ENCODE peak calls at places on chromosomes 12 and 14, in five cellular contexts. One of them, this sample, is unnamed.

GRCh38 chr14:50334211-50334610 is 22.1 kb downstream of the DMAC2L start:
- DNase-seq in H1: no peak
- DNase-seq in neural progenitor cell: no peak
- DNase-seq in left ventricle myocardium inferior: no peak
- DNase-seq in upper lobe of right lung: no peak
- DNase-seq in this sample: no peak

GRCh38 chr12:100356646-100357223 is at the start of gene SLC17A8:
- DNase-seq in H1: peak; percentile 13
- DNase-seq in upper lobe of right lung: no peak
- DNase-seq in left ventricle myocardium inferior: no peak
- DNase-seq in neural progenitor cell: peak; percentile 77
- DNase-seq in this sample: no peak

GRCh38 chr14:95300697-95301526 is 18.8 kb downstream of the CLMN start:
- DNase-seq in neural progenitor cell: no peak
- DNase-seq in H1: no peak
- DNase-seq in upper lobe of right lung: no peak
- DNase-seq in left ventricle myocardium inferior: no peak
- DNase-seq in this sample: no peak

GRCh38 chr14:69424139-69424923 is 25.8 kb downstream of the SLC39A9 start:
- DNase-seq in left ventricle myocardium inferior: no peak
- DNase-seq in upper lobe of right lung: no peak
- DNase-seq in neural progenitor cell: no peak
- DNase-seq in H1: no peak
- DNase-seq in this sample: no peak

GRCh38 chr12:53379389-53380103 is 430 bp upstream of the SP1 start:
- DNase-seq in left ventricle myocardium inferior: peak; percentile 96
- DNase-seq in H1: peak; percentile 100
- DNase-seq in neural progenitor cell: peak; percentile 100
- DNase-seq in upper lobe of right lung: peak; percentile 96
- DNase-seq in this sample: peak; percentile 98

GRCh38 chr12:100427078-100427477 is 46.6 kb upstream of the NR1H4 start:
- DNase-seq in H1: no peak
- DNase-seq in left ventricle myocardium inferior: no peak
- DNase-seq in upper lobe of right lung: no peak
- DNase-seq in neural progenitor cell: no peak
- DNase-seq in this sample: no peak

GRCh38 chr12:46855760-46856159 is 30.0 kb upstream of the SLC38A4 start:
- DNase-seq in neural progenitor cell: no peak
- DNase-seq in upper lobe of right lung: no peak
- DNase-seq in left ventricle myocardium inferior: no peak
- DNase-seq in H1: no peak
- DNase-seq in this sample: no peak

GRCh38 chr12:97222391-97222790 is 240.2 kb upstream of the RMST start:
- DNase-seq in left ventricle myocardium inferior: no peak
- DNase-seq in H1: no peak
- DNase-seq in neural progenitor cell: no peak
- DNase-seq in upper lobe of right lung: no peak
- DNase-seq in this sample: no peak

GRCh38 chr12:54033106-54033979 is 493 bp downstream of the HOXC5 start:
- DNase-seq in H1: no peak
- DNase-seq in neural progenitor cell: peak; percentile 56
- DNase-seq in left ventricle myocardium inferior: no peak
- DNase-seq in upper lobe of right lung: peak; percentile 60
- DNase-seq in this sample: no peak

GRCh38 chr12:19799886-19800602 is 360.8 kb downstream of the AEBP2 start:
- DNase-seq in upper lobe of right lung: no peak
- DNase-seq in H1: no peak
- DNase-seq in left ventricle myocardium inferior: no peak
- DNase-seq in neural progenitor cell: no peak
- DNase-seq in this sample: no peak

GRCh38 chr14:60722163-60722835 is 1.9 kb downstream of the SIX4 start:
- DNase-seq in H1: no peak
- DNase-seq in left ventricle myocardium inferior: no peak
- DNase-seq in neural progenitor cell: peak; percentile 86
- DNase-seq in upper lobe of right lung: peak; percentile 65
- DNase-seq in this sample: peak; percentile 47

GRCh38 chr12:124917135-124917840 is 2.8 kb upstream of the UBC start:
- DNase-seq in left ventricle myocardium inferior: peak; percentile 97
- DNase-seq in H1: peak; percentile 97
- DNase-seq in neural progenitor cell: peak; percentile 97
- DNase-seq in upper lobe of right lung: peak; percentile 98
- DNase-seq in this sample: peak; percentile 98

GRCh38 chr14:70894868-70895267 is 12.4 kb upstream of the PCNX1 start:
- DNase-seq in neural progenitor cell: no peak
- DNase-seq in left ventricle myocardium inferior: no peak
- DNase-seq in upper lobe of right lung: no peak
- DNase-seq in H1: no peak
- DNase-seq in this sample: no peak

GRCh38 chr14:73392329-73393257 is 65.8 kb downstream of the NUMB start:
- DNase-seq in left ventricle myocardium inferior: no peak
- DNase-seq in upper lobe of right lung: no peak
- DNase-seq in neural progenitor cell: no peak
- DNase-seq in H1: no peak
- DNase-seq in this sample: no peak

GRCh38 chr12:132610051-132610759 is at the start of gene LRCOL1:
- DNase-seq in upper lobe of right lung: peak; percentile 80
- DNase-seq in H1: no peak
- DNase-seq in left ventricle myocardium inferior: peak; percentile 63
- DNase-seq in neural progenitor cell: peak; percentile 21
- DNase-seq in this sample: peak; percentile 76

GRCh38 chr12:59484575-59484974 is 111.3 kb upstream of the SLC16A7 start:
- DNase-seq in H1: no peak
- DNase-seq in left ventricle myocardium inferior: no peak
- DNase-seq in neural progenitor cell: no peak
- DNase-seq in upper lobe of right lung: no peak
- DNase-seq in this sample: no peak

GRCh38 chr12:62834406-62834805 is 100.5 kb downstream of the PPM1H start:
- DNase-seq in neural progenitor cell: no peak
- DNase-seq in H1: no peak
- DNase-seq in upper lobe of right lung: no peak
- DNase-seq in left ventricle myocardium inferior: peak; percentile 53
- DNase-seq in this sample: no peak

GRCh38 chr12:130816055-130816454 is 23.0 kb downstream of the STX2 start:
- DNase-seq in neural progenitor cell: no peak
- DNase-seq in H1: no peak
- DNase-seq in left ventricle myocardium inferior: no peak
- DNase-seq in upper lobe of right lung: no peak
- DNase-seq in this sample: no peak

GRCh38 chr12:74292351-74293194 is 245.1 kb upstream of the ATXN7L3B start:
- DNase-seq in neural progenitor cell: no peak
- DNase-seq in upper lobe of right lung: no peak
- DNase-seq in left ventricle myocardium inferior: no peak
- DNase-seq in H1: no peak
- DNase-seq in this sample: no peak

GRCh38 chr14:60277605-60278190 is 28.7 kb downstream of the PPM1A start:
- DNase-seq in H1: no peak
- DNase-seq in neural progenitor cell: no peak
- DNase-seq in left ventricle myocardium inferior: no peak
- DNase-seq in upper lobe of right lung: no peak
- DNase-seq in this sample: no peak

GRCh38 chr14:105168496-105168978 is at the start of gene JAG2:
- DNase-seq in upper lobe of right lung: peak; percentile 83
- DNase-seq in neural progenitor cell: peak; percentile 79
- DNase-seq in left ventricle myocardium inferior: peak; percentile 67
- DNase-seq in H1: no peak
- DNase-seq in this sample: peak; percentile 78

GRCh38 chr12:64699504-64700115 is 59.6 kb downstream of the GNS start:
- DNase-seq in upper lobe of right lung: peak; percentile 68
- DNase-seq in H1: no peak
- DNase-seq in left ventricle myocardium inferior: no peak
- DNase-seq in neural progenitor cell: no peak
- DNase-seq in this sample: peak; percentile 76

GRCh38 chr12:93714382-93714781 is 37.2 kb downstream of the CRADD start:
- DNase-seq in upper lobe of right lung: no peak
- DNase-seq in H1: no peak
- DNase-seq in neural progenitor cell: peak; percentile 65
- DNase-seq in left ventricle myocardium inferior: no peak
- DNase-seq in this sample: no peak

GRCh38 chr14:101113835-101114725 is 210.6 kb upstream of the RTL1 start:
- DNase-seq in H1: no peak
- DNase-seq in left ventricle myocardium inferior: no peak
- DNase-seq in neural progenitor cell: no peak
- DNase-seq in upper lobe of right lung: no peak
- DNase-seq in this sample: no peak

GRCh38 chr12:52181757-52182156 is 10.1 kb downstream of the KRT80 start:
- DNase-seq in upper lobe of right lung: no peak
- DNase-seq in neural progenitor cell: peak; percentile 73
- DNase-seq in left ventricle myocardium inferior: no peak
- DNase-seq in H1: no peak
- DNase-seq in this sample: no peak

DNA sequence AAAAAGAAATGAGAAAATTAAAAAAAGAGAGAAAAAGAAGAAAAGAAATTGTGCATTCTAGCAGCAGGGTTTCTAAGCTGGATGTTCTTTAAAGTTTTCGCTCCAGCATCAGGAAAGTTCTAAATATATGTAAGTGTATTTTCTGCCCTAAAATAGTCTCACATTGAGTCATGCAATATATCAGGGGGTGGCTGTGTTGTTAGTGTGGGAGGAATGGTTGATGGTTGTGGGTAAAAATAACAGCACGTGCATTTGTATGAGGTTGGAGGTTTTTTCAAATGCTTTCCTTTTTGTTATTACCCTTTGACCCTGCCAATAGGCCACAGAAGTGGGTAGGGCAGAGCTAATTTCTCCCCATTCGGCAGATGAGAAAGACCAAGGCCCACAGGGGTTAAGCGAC is 65.1 kb upstream of the FBXO21 start:
- DNase-seq in upper lobe of right lung: no peak
- DNase-seq in H1: no peak
- DNase-seq in left ventricle myocardium inferior: no peak
- DNase-seq in neural progenitor cell: no peak
- DNase-seq in this sample: no peak
- H3K4me1 ChIP-seq in upper lobe of right lung: no peaks in the 10 kb centered on the region
- H3K4me1 ChIP-seq in H1: no peaks in the 10 kb centered on the region
- H3K4me1 ChIP-seq in left ventricle myocardium inferior: no peaks in the 10 kb centered on the region
- H3K4me1 ChIP-seq in neural progenitor cell: no peaks in the 10 kb centered on the region
- H3K4me1 ChIP-seq in this sample: no peaks in the 10 kb centered on the region

DNA sequence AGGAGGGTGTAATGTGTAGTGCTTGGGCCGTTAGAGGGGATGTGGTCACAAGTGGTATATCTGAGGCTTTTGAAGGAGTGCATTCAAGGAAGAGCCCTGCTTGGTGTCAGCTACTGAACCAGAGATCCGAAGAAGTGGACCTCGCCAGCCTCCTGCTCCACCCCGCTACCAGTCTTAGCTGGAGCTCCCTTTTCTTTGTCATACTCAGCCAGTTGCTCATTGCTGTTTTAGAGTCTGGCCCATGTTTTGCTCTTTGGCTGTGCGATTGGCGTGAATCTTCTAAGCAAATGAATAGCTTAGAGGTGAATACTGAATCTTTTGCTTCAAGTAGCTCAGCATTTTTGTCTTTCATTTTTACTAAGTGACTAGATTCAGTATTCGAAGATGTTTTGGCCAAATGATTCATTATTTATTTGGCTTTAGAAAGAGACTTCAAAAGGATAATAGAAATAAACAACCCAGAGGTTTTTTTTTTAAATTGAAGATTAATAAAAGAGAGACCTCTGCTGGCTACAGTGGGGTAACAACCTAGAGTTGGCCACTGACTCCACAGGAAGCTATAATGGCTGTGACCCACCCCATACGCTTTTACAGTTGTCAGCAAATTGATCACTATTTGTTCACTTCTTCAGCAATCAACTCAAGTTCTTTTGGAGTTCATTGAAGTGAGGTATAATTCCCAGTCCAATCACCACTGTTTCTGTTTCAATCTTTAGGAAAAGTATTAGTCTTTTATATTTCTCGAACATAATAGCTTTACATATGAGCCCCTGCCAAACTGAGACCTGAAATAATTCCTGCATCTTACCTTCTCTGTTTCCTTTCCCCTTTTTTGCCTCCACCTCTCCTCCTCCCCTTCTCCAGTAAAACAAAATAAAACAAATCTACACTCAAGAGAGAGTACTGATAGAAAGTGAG is 19.9 kb downstream of the CDKN1B start:
- DNase-seq in left ventricle myocardium inferior: no peak
- DNase-seq in upper lobe of right lung: no peak
- DNase-seq in H1: no peak
- DNase-seq in neural progenitor cell: peak; percentile 32
- DNase-seq in this sample: no peak
- TF ChIP-seq CTCF in left ventricle myocardium inferior: peak; percentile 74
- TF ChIP-seq CTCF in upper lobe of right lung: peak; percentile 77
- TF ChIP-seq CTCF in H1: peak; percentile 33
- TF ChIP-seq CTCF in neural progenitor cell: peak; percentile 59
- TF ChIP-seq CTCF in this sample: peak; percentile 69

GRCh38 chr12:1936406-1937320 is 18.2 kb upstream of the CACNA2D4 start:
- DNase-seq in upper lobe of right lung: peak; percentile 87
- DNase-seq in left ventricle myocardium inferior: peak; percentile 65
- DNase-seq in neural progenitor cell: no peak
- DNase-seq in H1: no peak
- DNase-seq in this sample: peak; percentile 80

GRCh38 chr12:1939745-1940607 is 21.5 kb upstream of the CACNA2D4 start:
- DNase-seq in H1: peak; percentile 53
- DNase-seq in left ventricle myocardium inferior: peak; percentile 86
- DNase-seq in upper lobe of right lung: peak; percentile 92
- DNase-seq in neural progenitor cell: peak; percentile 83
- DNase-seq in this sample: peak; percentile 89

GRCh38 chr12:1939316-1939715 is 20.9 kb upstream of the CACNA2D4 start:
- DNase-seq in left ventricle myocardium inferior: no peak
- DNase-seq in neural progenitor cell: peak; percentile 37
- DNase-seq in H1: no peak
- DNase-seq in upper lobe of right lung: no peak
- DNase-seq in this sample: no peak

GRCh38 chr12:1935700-1936378 is 17.4 kb upstream of the CACNA2D4 start:
- DNase-seq in H1: no peak
- DNase-seq in left ventricle myocardium inferior: no peak
- DNase-seq in upper lobe of right lung: peak; percentile 63
- DNase-seq in neural progenitor cell: no peak
- DNase-seq in this sample: no peak

GRCh38 chr12:1937481-1938224 is 19.2 kb upstream of the CACNA2D4 start:
- DNase-seq in upper lobe of right lung: peak; percentile 58
- DNase-seq in left ventricle myocardium inferior: no peak
- DNase-seq in H1: no peak
- DNase-seq in neural progenitor cell: no peak
- DNase-seq in this sample: no peak
- H3K4me1 ChIP-seq in upper lobe of right lung: peaks cover 7% of the 10 kb centered on the region
- H3K4me1 ChIP-seq in left ventricle myocardium inferior: peaks cover 46% of the 10 kb centered on the region
- H3K4me1 ChIP-seq in H1: no peaks in the 10 kb centered on the region
- H3K4me1 ChIP-seq in neural progenitor cell: peaks cover 21% of the 10 kb centered on the region
- H3K4me1 ChIP-seq in this sample: peaks cover 11% of the 10 kb centered on the region

DNA sequence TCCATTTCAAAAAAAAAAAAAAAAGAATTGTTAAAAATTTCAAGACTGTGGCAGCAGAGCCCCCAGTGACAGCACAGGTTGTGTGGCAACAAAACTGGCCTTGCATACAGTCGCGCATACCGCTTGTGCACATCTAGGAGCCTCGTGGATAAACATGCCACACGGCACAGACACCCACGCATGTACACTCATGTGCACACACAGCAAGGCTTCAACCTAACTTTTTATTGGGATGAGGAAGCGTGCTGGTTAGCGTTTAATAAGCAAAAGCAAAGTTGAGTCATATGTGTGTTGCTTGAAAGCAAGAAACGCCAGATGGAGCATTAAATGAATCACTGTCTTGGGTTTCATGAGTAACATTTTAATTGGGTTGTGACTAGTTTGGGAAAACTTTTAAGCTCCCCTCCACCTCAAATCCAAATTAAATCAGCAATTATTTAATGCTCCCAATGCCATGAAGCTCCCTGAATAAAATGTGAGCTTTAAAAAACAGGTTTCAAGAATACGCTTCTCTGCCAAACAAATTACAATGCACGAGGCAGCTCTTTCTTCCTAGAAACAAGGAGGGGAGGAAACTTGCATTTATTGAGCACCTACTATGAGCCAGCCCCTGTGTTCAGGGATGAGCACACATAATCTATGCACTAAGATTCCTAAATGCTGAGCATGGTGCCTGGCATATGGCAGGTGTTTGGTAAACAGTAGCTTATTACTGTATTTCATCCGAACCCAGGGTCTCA is 35.7 kb upstream of the EML1 start:
- DNase-seq in left ventricle myocardium inferior: no peak
- DNase-seq in neural progenitor cell: no peak
- DNase-seq in upper lobe of right lung: peak; percentile 30
- DNase-seq in H1: no peak
- DNase-seq in this sample: no peak
- TF ChIP-seq CTCF in left ventricle myocardium inferior: no peak
- TF ChIP-seq CTCF in neural progenitor cell: no peak
- TF ChIP-seq CTCF in upper lobe of right lung: no peak
- TF ChIP-seq CTCF in H1: no peak
- TF ChIP-seq CTCF in this sample: no peak